ENCODE peak calls at places on chromosomes 5 and 9, in four cellular contexts. S is stimulated activated CD4-positive, alpha-beta T cell treated with anti-CD3 and anti-CD28 coated beads, Interleukin-1b, Interleukin-23, amount 100 ng/mL, for 1 hour; V is NCI-H2081; W is astrocyte. E is an unnamed sample.

GRCh38 chr5:150129813-150130492 is 25.7 kb downstream of the PDGFRB start:
- DNase-seq in V (no peak), W (no peak), S (no peak), E (peak)

GRCh38 chr5:135438712-135439111 is 8.4 kb downstream of the DCANP1 start:
- DNase-seq in S (no peak), V (no peak), W (no peak), E (no peak)

GRCh38 chr5:84239509-84239908 is 145.2 kb downstream of the EDIL3 start:
- DNase-seq in V (no peak), S (no peak), W (peak), E (no peak)

GRCh38 chr5:168302785-168303184 is 11.3 kb downstream of the WWC1 start:
- DNase-seq in V (no peak), S (no peak), W (no peak), E (no peak)

GRCh38 chr9:93297659-93298497 is 113.9 kb downstream of the WNK2 start:
- DNase-seq in V (peak), W (no peak), S (no peak), E (no peak)

GRCh38 chr9:91534374-91534773 is 110.7 kb upstream of the NFIL3 start:
- DNase-seq in V (no peak), S (no peak), W (peak), E (no peak)

GRCh38 chr5:138337685-138338410 is at the start of gene FAM53C:
- DNase-seq in S (peak), V (peak), W (peak), E (peak)

GRCh38 chr5:177472460-177473441 is 683 bp downstream of the DBN1 start:
- DNase-seq in W (no peak), V (peak), S (no peak), E (peak)

GRCh38 chr9:133429641-133430161 is 7.5 kb downstream of the ADAMTS13 start:
- DNase-seq in W (peak), V (no peak), S (no peak), E (no peak)

GRCh38 chr5:138685052-138685755 is 68.0 kb upstream of the CTNNA1 start:
- DNase-seq in V (no peak), S (no peak), W (no peak), E (no peak)

GRCh38 chr9:23229764-23230434 is 596.1 kb downstream of the ELAVL2 start:
- DNase-seq in W (no peak), S (no peak), V (no peak), E (no peak)

GRCh38 chr5:171852255-171852681 is 66.7 kb downstream of the SMIM23 start:
- DNase-seq in S (no peak), V (no peak), W (no peak), E (no peak)

GRCh38 chr5:133430095-133430494 is 182.2 kb downstream of the FSTL4 start:
- DNase-seq in W (no peak), S (no peak), V (no peak), E (no peak)

GRCh38 chr5:138574744-138575193 is 432 bp downstream of the HSPA9 start:
- DNase-seq in V (no peak), W (peak), S (no peak), E (no peak)

GRCh38 chr5:163756170-163756569 is 250.8 kb downstream of the MAT2B start:
- DNase-seq in V (no peak), S (no peak), W (no peak), E (no peak)

GRCh38 chr5:115816226-115817042 is at the start of gene CDO1:
- DNase-seq in V (no peak), S (no peak), W (peak), E (no peak)

GRCh38 chr5:65682148-65682547 is 39.8 kb downstream of the SGTB start:
- DNase-seq in S (no peak), W (no peak), V (no peak), E (no peak)

GRCh38 chr5:130874861-130875419 is 290.1 kb downstream of the HINT1 start:
- DNase-seq in S (no peak), W (no peak), V (no peak), E (no peak)

GRCh38 chr5:26691486-26691885 is 346.9 kb downstream of the CDH9 start:
- DNase-seq in W (no peak), V (no peak), S (no peak), E (no peak)